ENCODE peak calls at places on chromosome 3, in five cellular contexts. O is fibroblast of the aortic adventitia, J is BJ, U is cardiac muscle cell, V is brain microvascular endothelial cell. L is an unnamed sample.
A peak's percentile ranks its signal among the peaks of the same experiment; 100 is the strongest.

GRCh38 chr3:26236511-26236910 is 386.1 kb upstream of the LRRC3B start:
- DNase-seq in J (no peak), V (no peak), O (no peak), U (peak; percentile 1), L (no peak)

GRCh38 chr3:69805491-69805890 is 66.2 kb downstream of the MITF start:
- DNase-seq in J (no peak), V (no peak), O (no peak), U (no peak), L (no peak)

GRCh38 chr3:45826908-45827307 is 15.0 kb downstream of the LZTFL1 start:
- DNase-seq in O (no peak), U (no peak), V (no peak), J (no peak), L (no peak)

GRCh38 chr3:116579843-116580242 is 129.7 kb upstream of the TUSC7 start:
- DNase-seq in J (no peak), U (peak; percentile 3), V (peak; percentile 2), O (no peak), L (peak; percentile 1)

GRCh38 chr3:128689060-128689459 is 36.9 kb upstream of the RAB7A start:
- DNase-seq in V (no peak), J (no peak), U (no peak), O (no peak), L (no peak)

GRCh38 chr3:197478746-197479668 is 76.8 kb downstream of the BDH1 start:
- DNase-seq in O (no peak), U (no peak), J (no peak), V (no peak), L (no peak)

GRCh38 chr3:186209810-186210752 is 101.2 kb upstream of the ETV5 start:
- DNase-seq in U (peak; percentile 79), J (peak; percentile 10), O (peak; percentile 57), V (no peak), L (peak; percentile 56)

GRCh38 chr3:43054754-43055153 is 51.1 kb downstream of the POMGNT2 start:
- DNase-seq in J (no peak), O (no peak), V (no peak), U (no peak), L (no peak)

GRCh38 chr3:65268411-65268810 is 580.6 kb upstream of the ADAMTS9 start:
- DNase-seq in U (peak; percentile 5), J (no peak), O (no peak), V (no peak), L (no peak)

GRCh38 chr3:51968175-51968681 is 974 bp upstream of the PCBP4 start:
- DNase-seq in U (peak; percentile 57), V (no peak), O (no peak), J (no peak), L (peak; percentile 41)

GRCh38 chr3:16818194-16818593 is 66.6 kb upstream of the PLCL2 start:
- DNase-seq in U (no peak), O (no peak), V (no peak), J (no peak), L (no peak)

GRCh38 chr3:188946351-188946750 is 225.4 kb upstream of the TPRG1 start:
- DNase-seq in V (no peak), U (no peak), J (no peak), O (no peak), L (no peak)

GRCh38 chr3:133159498-133160475 is 121.6 kb downstream of the TMEM108 start:
- DNase-seq in U (no peak), V (no peak), O (no peak), J (no peak), L (no peak)

GRCh38 chr3:156938724-156939123 is 112.6 kb downstream of the LEKR1 start:
- DNase-seq in O (no peak), J (no peak), V (no peak), U (no peak), L (no peak)

GRCh38 chr3:111810909-111811308 is 48.2 kb upstream of the PHLDB2 start:
- DNase-seq in O (peak; percentile 83), V (peak; percentile 74), J (peak; percentile 86), U (peak; percentile 59), L (peak; percentile 70)

GRCh38 chr3:117622130-117622841 is 912.7 kb downstream of the TUSC7 start:
- DNase-seq in U (peak; percentile 63), V (peak; percentile 48), J (peak; percentile 41), O (peak; percentile 88), L (peak; percentile 42)

GRCh38 chr3:168327836-168328235 is 232.1 kb upstream of the GOLIM4 start:
- DNase-seq in U (peak; percentile 18), O (no peak), J (no peak), V (no peak), L (no peak)

GRCh38 chr3:123412811-123413588 is 35.9 kb downstream of the ADCY5 start:
- DNase-seq in O (no peak), J (no peak), U (peak; percentile 6), V (no peak), L (no peak)

GRCh38 chr3:94252316-94252715 is 189.5 kb downstream of the NSUN3 start:
- DNase-seq in J (no peak), V (no peak), O (no peak), U (no peak), L (no peak)

GRCh38 chr3:94246136-94246535 is 183.3 kb downstream of the NSUN3 start:
- DNase-seq in J (no peak), U (peak; percentile 20), O (peak; percentile 55), V (no peak), L (no peak)

GRCh38 chr3:94249491-94250079 is 186.7 kb downstream of the NSUN3 start:
- DNase-seq in U (peak; percentile 77), O (peak; percentile 82), J (no peak), V (peak; percentile 63), L (peak; percentile 44)
- TF ChIP-seq CTCF in U (peak; percentile 84), O (peak; percentile 87), J (peak; percentile 80), V (peak; percentile 88), L (peak; percentile 84)

DNA sequence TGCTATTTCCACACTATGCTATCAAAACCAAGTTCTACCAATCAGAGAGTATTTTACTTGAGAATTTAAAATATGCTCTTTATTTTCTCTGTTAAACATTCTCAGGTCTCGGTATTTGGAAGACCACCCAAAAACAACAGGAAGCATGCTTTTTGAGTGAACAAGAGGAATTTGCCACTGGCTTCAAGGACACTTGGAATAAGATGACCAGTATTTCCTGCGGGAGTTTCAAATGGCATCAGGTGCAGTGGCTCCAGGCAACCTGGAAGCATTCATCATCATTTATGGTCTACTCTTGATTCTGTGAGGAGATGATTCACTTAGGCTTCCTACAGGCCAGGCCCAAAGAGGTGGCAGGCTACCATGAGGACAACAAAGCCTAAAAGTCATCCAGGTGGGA is 305.7 kb upstream of the ATP11B start:
- DNase-seq in U (no peak), O (no peak), J (no peak), V (no peak), L (no peak)
- TF ChIP-seq CTCF in U (no peak), O (no peak), J (no peak), V (no peak), L (no peak)

DNA sequence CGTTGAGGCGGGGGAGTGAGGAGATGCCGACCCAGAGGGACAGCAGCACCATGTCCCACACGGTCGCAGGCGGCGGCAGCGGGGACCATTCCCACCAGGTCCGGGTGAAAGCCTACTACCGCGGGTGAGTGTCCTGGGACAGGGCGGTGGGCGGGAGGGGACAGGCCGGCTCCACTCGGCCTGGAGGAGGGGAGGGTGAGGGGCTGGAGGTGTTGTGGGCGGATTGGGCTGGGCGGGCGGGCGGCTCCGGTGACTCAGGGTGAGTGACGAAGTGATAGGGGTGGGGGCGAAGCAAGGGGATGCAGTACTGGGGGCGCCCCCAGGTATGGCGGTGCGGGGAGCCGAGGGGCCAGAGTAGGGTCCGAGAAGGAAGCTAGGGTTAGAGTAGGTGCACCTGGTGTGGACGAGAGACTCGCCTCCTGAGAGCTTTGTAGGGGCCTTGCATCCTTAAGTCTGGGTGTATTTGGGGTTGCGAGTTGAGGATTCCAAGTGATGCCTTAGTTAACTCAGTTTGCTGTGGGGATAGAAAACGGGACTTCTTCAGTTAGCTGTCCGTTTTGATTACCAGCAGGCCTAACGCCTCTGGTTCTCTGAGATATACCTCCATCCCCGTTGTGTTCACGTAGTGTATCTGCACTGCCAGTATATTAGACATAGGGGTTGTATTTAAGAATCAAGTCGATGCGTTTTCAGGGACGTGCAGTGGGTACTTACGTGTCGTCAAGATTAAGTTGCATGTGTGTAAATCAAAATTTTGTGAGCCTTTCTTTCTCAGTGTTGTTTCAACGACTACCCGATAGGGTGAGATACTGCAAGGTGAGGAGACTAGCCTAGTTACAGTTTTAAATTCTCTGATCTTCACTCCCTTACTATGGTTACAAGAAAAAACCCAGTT is 670 bp downstream of the PRKCI start:
- DNase-seq in V (peak; percentile 11), J (no peak), U (peak; percentile 20), O (peak; percentile 45), L (no peak)
- TF ChIP-seq CTCF in V (peak; percentile 30), J (no peak), U (no peak), O (peak; percentile 41), L (no peak)

GRCh38 chr3:106332884-106333283 is 464.1 kb upstream of the CBLB start:
- DNase-seq in U (no peak), J (no peak), V (no peak), O (no peak), L (no peak)
- TF ChIP-seq CTCF in U (no peak), J (no peak), V (no peak), O (no peak), L (no peak)

DNA sequence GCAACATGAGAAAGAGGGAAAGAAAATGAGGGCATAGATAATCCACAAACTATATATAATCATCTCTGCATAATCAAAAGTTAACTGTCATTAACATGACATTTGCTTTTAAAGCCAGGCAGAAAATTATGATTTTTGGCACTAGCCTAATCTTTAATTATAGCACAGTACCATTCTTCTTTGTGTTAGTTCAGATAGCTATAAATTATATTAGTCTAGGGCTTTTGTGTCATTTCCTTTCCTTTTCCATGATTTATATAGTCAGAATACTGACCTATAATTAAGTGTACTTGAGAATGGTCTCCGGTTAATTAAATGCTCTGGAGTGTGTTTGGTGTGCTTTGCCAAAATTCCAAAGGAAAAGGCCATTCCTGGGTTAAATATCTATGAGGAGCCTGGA is 441.9 kb upstream of the THRB start:
- DNase-seq in V (no peak), O (no peak), J (no peak), U (no peak), L (no peak)
- TF ChIP-seq CTCF in V (no peak), O (no peak), J (no peak), U (no peak), L (no peak)

GRCh38 chr3:37985637-37986320 is 4.8 kb upstream of the VILL start:
- DNase-seq in U (peak; percentile 34), V (no peak), J (no peak), O (peak; percentile 54), L (no peak)
- TF ChIP-seq CTCF in U (no peak), V (peak; percentile 26), J (no peak), O (peak; percentile 2), L (peak; percentile 12)

GRCh38 chr3:25041871-25042584 is 386.0 kb upstream of the RARB start:
- DNase-seq in V (no peak), U (no peak), O (no peak), J (no peak), L (no peak)
- TF ChIP-seq CTCF in V (no peak), U (no peak), O (no peak), J (no peak), L (no peak)

DNA sequence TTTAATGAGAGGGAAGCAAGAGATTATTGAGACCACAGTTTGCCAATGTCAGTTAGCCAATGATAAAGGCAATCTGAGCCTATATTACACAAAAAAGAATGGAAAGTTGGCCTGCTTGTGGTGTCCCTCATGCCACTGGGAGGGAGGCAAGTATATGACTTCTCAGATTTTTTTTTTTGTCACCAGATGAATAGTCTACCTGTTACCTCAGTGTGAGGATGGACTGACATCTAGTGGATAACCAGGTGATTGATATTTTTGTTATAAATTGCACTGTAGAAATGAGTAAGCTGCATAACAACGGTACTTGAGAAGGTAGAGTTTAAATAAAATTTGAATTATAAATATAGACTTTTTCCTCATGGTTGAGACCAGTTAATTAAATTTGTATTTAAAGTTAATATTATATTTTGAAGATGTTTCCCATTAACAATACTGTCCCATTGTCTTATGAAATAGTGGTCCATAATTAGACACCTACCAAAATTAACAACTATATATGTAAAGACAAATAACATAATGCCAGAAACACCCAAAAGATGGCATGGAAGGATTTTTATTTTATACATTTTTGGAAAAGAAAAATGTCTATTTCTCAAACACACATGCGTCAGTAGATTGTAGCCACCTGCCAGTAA is 237.8 kb upstream of the GADL1 start:
- DNase-seq in J (peak; percentile 5), V (peak; percentile 11), U (peak; percentile 68), O (peak; percentile 73), L (peak; percentile 25)
- TF ChIP-seq CTCF in J (peak; percentile 59), V (peak; percentile 49), U (peak; percentile 50), O (peak; percentile 57), L (peak; percentile 36)